ENCODE peak calls at places on chromosomes 4 and X, in five cellular contexts. V is HFF-Myc, B is CD14-positive monocyte, N is foreskin fibroblast, D is fibroblast of lung. K is an unnamed sample.

GRCh38 chr4:150039790-150040189 is 38.5 kb upstream of the DCLK2 start:
- DNase-seq in V (no peak), B (no peak), N (no peak), D (no peak), K (no peak)

GRCh38 chrX:71067079-71067478 is 1.1 kb downstream of the SNX12 start:
- DNase-seq in V (no peak), D (no peak), B (no peak), N (no peak), K (no peak)

GRCh38 chrX:65601126-65601525 is 66.3 kb upstream of the MSN start:
- DNase-seq in N (no peak), B (no peak), D (no peak), V (no peak), K (no peak)

GRCh38 chr4:5783486-5783885 is 72.5 kb downstream of the EVC start:
- DNase-seq in V (no peak), D (no peak), N (no peak), B (no peak), K (no peak)

GRCh38 chrX:45138525-45138924 is 62.2 kb downstream of the DIPK2B start:
- DNase-seq in N (no peak), D (no peak), B (no peak), V (no peak), K (no peak)

GRCh38 chr4:145796338-145796737 is 116.4 kb downstream of the C4orf51 start:
- DNase-seq in D (no peak), V (no peak), N (no peak), B (no peak), K (no peak)

GRCh38 chrX:130030826-130031225 is 48.4 kb downstream of the BCORL1 start:
- DNase-seq in B (no peak), V (no peak), D (no peak), N (no peak), K (no peak)

GRCh38 chr4:77454858-77455257 is 150.8 kb upstream of the CXCL13 start:
- DNase-seq in D (no peak), V (no peak), B (no peak), N (peak), K (no peak)

GRCh38 chr4:54228563-54229501 is at the start of gene PDGFRA:
- DNase-seq in D (peak), V (peak), B (no peak), N (peak), K (no peak)

GRCh38 chr4:121726642-121727268 is 30.0 kb upstream of the ANXA5 start:
- DNase-seq in D (peak), N (peak), B (no peak), V (peak), K (peak)

GRCh38 chr4:139872274-139872673 is 206.7 kb downstream of the MGST2 start:
- DNase-seq in N (peak), B (peak), D (peak), V (peak), K (peak)

GRCh38 chr4:139873111-139873866 is 207.7 kb downstream of the MGST2 start:
- DNase-seq in D (peak), V (no peak), B (peak), N (peak), K (peak)

GRCh38 chr4:139875456-139875855 is 209.8 kb downstream of the MGST2 start:
- DNase-seq in B (no peak), V (no peak), N (no peak), D (no peak), K (no peak)

GRCh38 chr4:139876328-139876941 is 210.8 kb downstream of the MGST2 start:
- DNase-seq in D (no peak), V (no peak), N (no peak), B (no peak), K (no peak)

GRCh38 chr4:139878050-139878449 is 212.4 kb downstream of the MGST2 start:
- DNase-seq in V (no peak), N (no peak), B (no peak), D (no peak), K (no peak)
- TF ChIP-seq CTCF in V (no peak), N (no peak), B (no peak), D (no peak), K (no peak)

GRCh38 chrX:43557792-43558191 is 98.3 kb upstream of the MAOA start:
- DNase-seq in N (peak), V (no peak), D (peak), B (no peak), K (peak)
- TF ChIP-seq CTCF in N (peak), V (peak), D (peak), B (peak), K (peak)

DNA sequence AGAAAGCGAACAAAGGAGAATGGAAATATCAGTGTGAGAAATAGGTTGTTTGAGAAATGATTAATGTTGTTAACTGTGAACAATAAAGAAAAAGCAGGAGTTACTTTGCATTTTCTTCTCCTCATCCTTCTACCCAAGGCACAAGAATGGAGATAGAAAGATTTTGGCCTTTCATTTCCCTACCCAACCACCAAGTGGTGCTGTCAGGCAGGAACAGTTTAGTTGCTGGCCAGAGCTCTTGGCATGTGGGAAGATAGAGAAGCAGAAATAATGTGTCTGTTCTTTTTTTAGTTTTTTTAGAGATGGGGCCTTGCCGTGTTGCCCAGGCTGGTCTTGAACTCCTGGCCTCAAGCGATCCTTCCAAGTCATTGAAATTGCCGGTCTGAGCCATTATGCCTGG is 12.8 kb downstream of the HOPX start:
- DNase-seq in B (no peak), V (no peak), D (no peak), N (no peak), K (no peak)
- TF ChIP-seq CTCF in B (peak), V (peak), D (peak), N (no peak), K (no peak)

DNA sequence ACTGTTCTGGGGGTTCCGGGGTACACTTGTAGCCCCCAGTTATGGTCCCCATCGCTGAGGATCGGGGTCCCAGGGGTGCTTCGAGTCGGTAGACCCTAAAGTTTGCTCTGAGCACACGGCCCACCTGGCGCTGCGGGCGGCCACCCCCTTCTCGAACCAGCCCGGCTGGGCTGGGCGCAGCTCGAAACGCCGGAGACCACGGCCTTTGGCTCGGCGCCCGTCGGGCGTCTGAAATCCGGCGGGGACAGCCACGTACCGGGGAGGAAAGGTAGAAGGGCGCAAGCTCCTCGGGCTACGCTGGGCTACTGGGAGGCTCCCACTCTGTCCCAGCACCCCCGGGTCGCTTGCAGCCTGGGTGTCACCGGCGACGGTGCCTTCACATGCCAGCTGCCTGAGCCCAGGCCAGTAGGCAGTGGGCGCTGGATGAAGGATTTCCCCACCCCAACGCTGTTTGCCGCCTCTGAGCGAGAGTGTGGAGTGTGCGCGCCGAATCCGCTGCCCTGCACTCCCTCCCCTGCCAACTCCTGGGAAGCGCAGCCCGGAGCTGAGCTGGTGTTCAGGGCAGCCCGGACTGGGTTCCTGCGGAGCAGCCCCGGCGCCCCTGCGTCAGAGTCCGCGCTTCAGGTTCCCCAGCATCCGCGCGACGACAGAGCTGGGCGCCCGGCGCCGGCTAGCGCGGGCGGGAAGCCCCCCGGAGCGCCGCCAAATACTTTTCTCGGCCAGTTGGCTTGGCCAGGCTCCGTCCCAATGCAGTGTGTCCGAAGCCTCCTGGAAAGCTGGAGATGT is 637 bp downstream of the MAMLD1 start:
- DNase-seq in D (peak), V (no peak), N (peak), B (no peak), K (no peak)
- TF ChIP-seq CTCF in D (no peak), V (no peak), N (no peak), B (no peak), K (no peak)

GRCh38 chr4:123246085-123246484 is 150.5 kb upstream of the SPRY1 start:
- DNase-seq in D (no peak), B (no peak), V (no peak), N (no peak), K (no peak)

GRCh38 chr4:123248260-123248659 is 148.3 kb upstream of the SPRY1 start:
- DNase-seq in B (no peak), N (peak), D (no peak), V (no peak), K (no peak)

GRCh38 chr4:123249821-123250220 is 146.8 kb upstream of the SPRY1 start:
- DNase-seq in D (no peak), B (no peak), N (no peak), V (no peak), K (no peak)

GRCh38 chr4:123244233-123244632 is 152.4 kb upstream of the SPRY1 start:
- DNase-seq in B (peak), D (no peak), N (peak), V (no peak), K (no peak)
- TF ChIP-seq CTCF in B (no peak), D (no peak), N (no peak), V (peak), K (no peak)

DNA sequence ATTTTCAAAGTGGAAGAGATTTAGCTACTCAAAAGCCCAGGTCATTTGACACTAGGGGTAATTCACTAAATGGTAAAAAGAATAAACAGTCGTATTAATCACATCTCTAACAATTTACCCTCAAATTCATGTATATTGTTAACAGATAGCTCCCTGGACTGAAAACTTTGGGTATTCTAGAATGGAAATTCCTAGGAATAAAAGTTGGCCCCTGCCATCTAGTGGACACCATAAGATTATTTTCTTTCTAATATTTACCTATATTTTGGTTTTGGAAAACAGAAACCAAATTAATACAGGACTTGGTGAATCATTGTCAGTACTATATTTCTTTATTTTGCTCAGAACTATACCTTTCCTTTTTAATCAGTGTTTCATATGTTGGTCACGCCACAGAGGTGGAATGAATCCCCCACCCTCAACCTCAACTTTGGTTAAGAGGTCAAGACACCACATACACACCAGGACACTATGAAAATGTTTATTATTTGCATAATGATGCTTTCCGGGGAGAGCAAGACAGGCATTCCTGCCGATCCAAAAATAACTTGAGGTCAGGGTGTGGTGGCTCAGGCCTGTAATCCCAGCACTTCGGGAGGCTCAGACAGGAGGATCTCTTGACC is 96.2 kb upstream of the APOOL start:
- DNase-seq in N (peak), D (peak), V (no peak), B (no peak), K (no peak)
- TF ChIP-seq CTCF in N (peak), D (no peak), V (no peak), B (no peak), K (no peak)

GRCh38 chr4:158781963-158782362 is 13.1 kb downstream of the FNIP2 start:
- DNase-seq in V (no peak), B (no peak), D (no peak), N (no peak), K (no peak)
- TF ChIP-seq CTCF in V (no peak), B (no peak), D (no peak), N (no peak), K (no peak)

K was measured in HL-60.